ENCODE peak calls at places on chromosome 13, in seven cellular contexts. One of them, this sample, is unnamed.
A peak's percentile ranks its signal among the peaks of the same experiment; 100 is the strongest.

GRCh38 chr13:112840472-112841302 is 128.3 kb upstream of the MCF2L start:
- DNase-seq in uterus: peak; percentile 12
- DNase-seq in tibial nerve: no peak
- DNase-seq in heart left ventricle: no peak
- DNase-seq in stomach: peak; percentile 4
- DNase-seq in body of pancreas: no peak
- DNase-seq in adrenal gland: no peak
- DNase-seq in this sample: no peak

GRCh38 chr13:102127153-102127552 is 274.7 kb downstream of the FGF14 start:
- DNase-seq in uterus: no peak
- DNase-seq in tibial nerve: no peak
- DNase-seq in heart left ventricle: no peak
- DNase-seq in stomach: no peak
- DNase-seq in body of pancreas: no peak
- DNase-seq in adrenal gland: no peak
- DNase-seq in this sample: no peak

GRCh38 chr13:107866666-107867623 is 348.4 kb downstream of the LIG4 start:
- DNase-seq in uterus: no peak
- DNase-seq in tibial nerve: no peak
- DNase-seq in heart left ventricle: peak; percentile 29
- DNase-seq in stomach: no peak
- DNase-seq in body of pancreas: peak; percentile 25
- DNase-seq in adrenal gland: no peak
- DNase-seq in this sample: no peak

GRCh38 chr13:101529419-101529818 is 76.9 kb downstream of the ITGBL1 start:
- DNase-seq in uterus: no peak
- DNase-seq in tibial nerve: peak; percentile 54
- DNase-seq in heart left ventricle: no peak
- DNase-seq in stomach: no peak
- DNase-seq in body of pancreas: no peak
- DNase-seq in adrenal gland: no peak
- DNase-seq in this sample: no peak

GRCh38 chr13:71786815-71787214 is 80.2 kb downstream of the DACH1 start:
- DNase-seq in uterus: no peak
- DNase-seq in tibial nerve: no peak
- DNase-seq in heart left ventricle: no peak
- DNase-seq in stomach: no peak
- DNase-seq in body of pancreas: no peak
- DNase-seq in adrenal gland: no peak
- DNase-seq in this sample: no peak

GRCh38 chr13:30681489-30682242 is 53.7 kb upstream of the ALOX5AP start:
- DNase-seq in uterus: peak; percentile 43
- DNase-seq in tibial nerve: no peak
- DNase-seq in heart left ventricle: no peak
- DNase-seq in stomach: no peak
- DNase-seq in body of pancreas: no peak
- DNase-seq in adrenal gland: no peak
- DNase-seq in this sample: no peak

GRCh38 chr13:74093691-74094090 is 40.5 kb downstream of the KLF12 start:
- DNase-seq in uterus: no peak
- DNase-seq in tibial nerve: no peak
- DNase-seq in heart left ventricle: no peak
- DNase-seq in stomach: no peak
- DNase-seq in body of pancreas: no peak
- DNase-seq in adrenal gland: no peak
- DNase-seq in this sample: no peak

GRCh38 chr13:109157275-109157674 is 527.9 kb downstream of the MYO16 start:
- DNase-seq in uterus: no peak
- DNase-seq in tibial nerve: no peak
- DNase-seq in heart left ventricle: no peak
- DNase-seq in stomach: no peak
- DNase-seq in body of pancreas: no peak
- DNase-seq in adrenal gland: no peak
- DNase-seq in this sample: peak; percentile 38

GRCh38 chr13:79659161-79659560 is 178.2 kb downstream of the NDFIP2 start:
- DNase-seq in uterus: no peak
- DNase-seq in tibial nerve: no peak
- DNase-seq in heart left ventricle: peak; percentile 50
- DNase-seq in stomach: no peak
- DNase-seq in body of pancreas: peak; percentile 41
- DNase-seq in adrenal gland: no peak
- DNase-seq in this sample: no peak

GRCh38 chr13:102825921-102826706 is 19.7 kb upstream of the ERCC5 start:
- DNase-seq in uterus: no peak
- DNase-seq in tibial nerve: no peak
- DNase-seq in heart left ventricle: no peak
- DNase-seq in stomach: no peak
- DNase-seq in body of pancreas: no peak
- DNase-seq in adrenal gland: no peak
- DNase-seq in this sample: no peak

GRCh38 chr13:110391273-110391672 is 84.2 kb downstream of the COL4A2 start:
- DNase-seq in uterus: peak; percentile 11
- DNase-seq in tibial nerve: no peak
- DNase-seq in heart left ventricle: no peak
- DNase-seq in stomach: no peak
- DNase-seq in body of pancreas: no peak
- DNase-seq in adrenal gland: no peak
- DNase-seq in this sample: no peak

GRCh38 chr13:65784088-65784816 is 1445.9 kb downstream of the PCDH9 start:
- DNase-seq in uterus: no peak
- DNase-seq in tibial nerve: no peak
- DNase-seq in heart left ventricle: no peak
- DNase-seq in stomach: no peak
- DNase-seq in body of pancreas: no peak
- DNase-seq in adrenal gland: no peak
- DNase-seq in this sample: no peak

GRCh38 chr13:99312493-99312883 is 5.3 kb upstream of the GPR183 start:
- DNase-seq in uterus: peak; percentile 63
- DNase-seq in tibial nerve: peak; percentile 81
- DNase-seq in heart left ventricle: peak; percentile 61
- DNase-seq in stomach: no peak
- DNase-seq in body of pancreas: peak; percentile 39
- DNase-seq in adrenal gland: peak; percentile 85
- DNase-seq in this sample: peak; percentile 88

GRCh38 chr13:101535192-101535746 is 82.8 kb downstream of the ITGBL1 start:
- DNase-seq in uterus: no peak
- DNase-seq in tibial nerve: no peak
- DNase-seq in heart left ventricle: no peak
- DNase-seq in stomach: no peak
- DNase-seq in body of pancreas: no peak
- DNase-seq in adrenal gland: no peak
- DNase-seq in this sample: no peak

GRCh38 chr13:29359181-29359580 is 236.3 kb downstream of the SLC7A1 start:
- DNase-seq in uterus: no peak
- DNase-seq in tibial nerve: no peak
- DNase-seq in heart left ventricle: no peak
- DNase-seq in stomach: no peak
- DNase-seq in body of pancreas: no peak
- DNase-seq in adrenal gland: no peak
- DNase-seq in this sample: peak; percentile 22

GRCh38 chr13:98484289-98485219 is 92.4 kb downstream of the STK24 start:
- DNase-seq in uterus: peak; percentile 77
- DNase-seq in tibial nerve: peak; percentile 50
- DNase-seq in heart left ventricle: peak; percentile 61
- DNase-seq in stomach: peak; percentile 85
- DNase-seq in body of pancreas: peak; percentile 93
- DNase-seq in adrenal gland: peak; percentile 91
- DNase-seq in this sample: peak; percentile 96

GRCh38 chr13:40102854-40103253 is 447.4 kb downstream of the COG6 start:
- DNase-seq in uterus: peak; percentile 66
- DNase-seq in tibial nerve: no peak
- DNase-seq in heart left ventricle: no peak
- DNase-seq in stomach: peak; percentile 52
- DNase-seq in body of pancreas: no peak
- DNase-seq in adrenal gland: peak; percentile 76
- DNase-seq in this sample: no peak

GRCh38 chr13:20136781-20137703 is 23.8 kb downstream of the GJA3 start:
- DNase-seq in uterus: no peak
- DNase-seq in tibial nerve: no peak
- DNase-seq in heart left ventricle: no peak
- DNase-seq in stomach: peak; percentile 59
- DNase-seq in body of pancreas: peak; percentile 74
- DNase-seq in adrenal gland: no peak
- DNase-seq in this sample: peak; percentile 63

GRCh38 chr13:56039992-56040391 is 1100.7 kb upstream of the PRR20A start:
- DNase-seq in uterus: no peak
- DNase-seq in tibial nerve: no peak
- DNase-seq in heart left ventricle: no peak
- DNase-seq in stomach: no peak
- DNase-seq in body of pancreas: no peak
- DNase-seq in adrenal gland: no peak
- DNase-seq in this sample: no peak

GRCh38 chr13:95540848-95541247 is 11.7 kb upstream of the CLDN10 start:
- DNase-seq in uterus: no peak
- DNase-seq in tibial nerve: no peak
- DNase-seq in heart left ventricle: no peak
- DNase-seq in stomach: no peak
- DNase-seq in body of pancreas: peak; percentile 95
- DNase-seq in adrenal gland: no peak
- DNase-seq in this sample: no peak

GRCh38 chr13:48004201-48004600 is 3.1 kb upstream of the SUCLA2 start:
- DNase-seq in uterus: no peak
- DNase-seq in tibial nerve: peak; percentile 5
- DNase-seq in heart left ventricle: no peak
- DNase-seq in stomach: no peak
- DNase-seq in body of pancreas: no peak
- DNase-seq in adrenal gland: no peak
- DNase-seq in this sample: no peak

GRCh38 chr13:48000559-48001126 is 430 bp downstream of the SUCLA2 start:
- DNase-seq in uterus: no peak
- DNase-seq in tibial nerve: no peak
- DNase-seq in heart left ventricle: peak; percentile 26
- DNase-seq in stomach: peak; percentile 27
- DNase-seq in body of pancreas: peak; percentile 41
- DNase-seq in adrenal gland: peak; percentile 21
- DNase-seq in this sample: peak; percentile 5

GRCh38 chr13:47999973-48000372 is 1.1 kb downstream of the SUCLA2 start:
- DNase-seq in uterus: no peak
- DNase-seq in tibial nerve: no peak
- DNase-seq in heart left ventricle: no peak
- DNase-seq in stomach: no peak
- DNase-seq in body of pancreas: no peak
- DNase-seq in adrenal gland: no peak
- DNase-seq in this sample: no peak

GRCh38 chr13:47997384-47997783 is 3.7 kb downstream of the SUCLA2 start:
- DNase-seq in uterus: no peak
- DNase-seq in tibial nerve: no peak
- DNase-seq in heart left ventricle: no peak
- DNase-seq in stomach: no peak
- DNase-seq in body of pancreas: no peak
- DNase-seq in adrenal gland: no peak
- DNase-seq in this sample: no peak

GRCh38 chr13:48001127-48001881 is at the start of gene SUCLA2:
- DNase-seq in uterus: peak; percentile 77
- DNase-seq in tibial nerve: peak; percentile 75
- DNase-seq in heart left ventricle: peak; percentile 92
- DNase-seq in stomach: peak; percentile 93
- DNase-seq in body of pancreas: peak; percentile 94
- DNase-seq in adrenal gland: peak; percentile 91
- DNase-seq in this sample: peak; percentile 90
- TF ChIP-seq POLR2A in uterus: peak; percentile 56
- TF ChIP-seq POLR2A in tibial nerve: peak; percentile 53
- TF ChIP-seq POLR2A in heart left ventricle: peak; percentile 74
- TF ChIP-seq POLR2A in stomach: no peak
- TF ChIP-seq POLR2A in body of pancreas: peak; percentile 30
- TF ChIP-seq POLR2A in adrenal gland: peak; percentile 56
- TF ChIP-seq POLR2A in this sample: peak; percentile 68

DNA sequence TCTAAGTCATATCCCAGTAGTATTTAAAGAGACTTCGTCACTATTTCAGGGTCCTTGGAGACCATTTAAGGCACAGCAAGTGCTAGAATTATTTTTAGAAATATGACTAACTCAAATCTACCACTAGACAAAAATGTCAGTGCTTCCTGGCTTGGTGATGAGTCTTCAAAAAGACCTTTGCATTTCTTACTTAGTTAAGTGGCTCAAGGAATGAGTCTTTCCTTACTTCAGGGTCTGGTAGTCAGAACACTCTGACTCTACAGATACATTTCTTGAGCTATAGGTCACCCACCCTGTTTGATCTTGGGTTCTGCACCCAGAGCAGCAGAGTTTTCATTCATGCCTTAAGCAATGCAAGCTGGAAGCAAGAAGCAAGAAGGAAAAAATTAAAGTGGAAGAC is 191.0 kb upstream of the HTR2A start:
- DNase-seq in uterus: no peak
- DNase-seq in tibial nerve: no peak
- DNase-seq in heart left ventricle: no peak
- DNase-seq in stomach: no peak
- DNase-seq in body of pancreas: no peak
- DNase-seq in adrenal gland: no peak
- DNase-seq in this sample: no peak
- H3K27ac ChIP-seq in uterus: no peak overlapping the region
- H3K27ac ChIP-seq in tibial nerve: no peak overlapping the region
- H3K27ac ChIP-seq in heart left ventricle: no peak overlapping the region
- H3K27ac ChIP-seq in stomach: no peak overlapping the region
- H3K27ac ChIP-seq in body of pancreas: no peak overlapping the region
- H3K27ac ChIP-seq in adrenal gland: no peak overlapping the region
- H3K27ac ChIP-seq in this sample: no peak overlapping the region

GRCh38 chr13:62432295-62432694 is 1016.6 kb upstream of the PCDH20 start:
- DNase-seq in uterus: no peak
- DNase-seq in tibial nerve: no peak
- DNase-seq in heart left ventricle: no peak
- DNase-seq in stomach: no peak
- DNase-seq in body of pancreas: no peak
- DNase-seq in adrenal gland: no peak
- DNase-seq in this sample: no peak

GRCh38 chr13:62433660-62434059 is 1018.0 kb upstream of the PCDH20 start:
- DNase-seq in uterus: no peak
- DNase-seq in tibial nerve: no peak
- DNase-seq in heart left ventricle: no peak
- DNase-seq in stomach: no peak
- DNase-seq in body of pancreas: no peak
- DNase-seq in adrenal gland: no peak
- DNase-seq in this sample: no peak

GRCh38 chr13:62431852-62432251 is 1016.2 kb upstream of the PCDH20 start:
- DNase-seq in uterus: no peak
- DNase-seq in tibial nerve: no peak
- DNase-seq in heart left ventricle: no peak
- DNase-seq in stomach: no peak
- DNase-seq in body of pancreas: no peak
- DNase-seq in adrenal gland: no peak
- DNase-seq in this sample: no peak

GRCh38 chr13:62432906-62433305 is 1017.3 kb upstream of the PCDH20 start:
- DNase-seq in uterus: no peak
- DNase-seq in tibial nerve: no peak
- DNase-seq in heart left ventricle: no peak
- DNase-seq in stomach: no peak
- DNase-seq in body of pancreas: no peak
- DNase-seq in adrenal gland: no peak
- DNase-seq in this sample: no peak
- H3K27me3 ChIP-seq in uterus: no peaks in the 10 kb centered on the region
- H3K27me3 ChIP-seq in tibial nerve: no peaks in the 10 kb centered on the region
- H3K27me3 ChIP-seq in heart left ventricle: no peaks in the 10 kb centered on the region
- H3K27me3 ChIP-seq in stomach: no peaks in the 10 kb centered on the region
- H3K27me3 ChIP-seq in body of pancreas: no peaks in the 10 kb centered on the region
- H3K27me3 ChIP-seq in adrenal gland: no peaks in the 10 kb centered on the region
- H3K27me3 ChIP-seq in this sample: no peaks in the 10 kb centered on the region

DNA sequence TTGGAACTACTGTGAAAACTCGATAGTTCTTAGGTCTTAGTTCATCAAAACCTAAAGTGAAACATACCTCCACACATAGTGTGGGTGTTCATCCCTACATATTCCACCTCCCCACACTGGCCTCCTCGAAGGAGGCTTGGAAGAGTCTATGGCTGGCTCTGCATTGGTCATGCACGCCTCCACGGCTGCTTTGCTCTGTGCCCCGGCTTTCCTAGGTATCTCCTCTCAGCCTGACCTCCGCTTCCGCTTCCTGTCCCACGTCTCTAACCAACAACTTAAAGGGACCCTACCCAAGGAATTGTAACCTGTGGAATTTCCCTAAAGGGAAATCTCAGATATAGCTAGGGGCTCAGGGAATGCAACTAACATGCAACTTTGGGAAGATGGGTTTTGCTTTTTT is 79.7 kb upstream of the MBNL2 start:
- DNase-seq in uterus: no peak
- DNase-seq in tibial nerve: no peak
- DNase-seq in heart left ventricle: no peak
- DNase-seq in stomach: no peak
- DNase-seq in body of pancreas: peak; percentile 62
- DNase-seq in adrenal gland: peak; percentile 66
- DNase-seq in this sample: no peak
- TF ChIP-seq POLR2A in uterus: no peak
- TF ChIP-seq POLR2A in tibial nerve: no peak
- TF ChIP-seq POLR2A in heart left ventricle: no peak
- TF ChIP-seq POLR2A in stomach: no peak
- TF ChIP-seq POLR2A in body of pancreas: no peak
- TF ChIP-seq POLR2A in adrenal gland: peak; percentile 81
- TF ChIP-seq POLR2A in this sample: no peak